ENCODE peak calls at places on chromosomes 4 and X, in six cellular contexts. One of them, this sample, is unnamed.
A peak's percentile ranks its signal among the peaks of the same experiment; 100 is the strongest.

GRCh38 chrX:11944486-11944885 is 186.4 kb downstream of the MSL3 start:
- DNase-seq in HCT116: no peak
- DNase-seq in SK-N-SH: peak; percentile 26
- DNase-seq in H1: peak; percentile 45
- DNase-seq in HepG2: no peak
- DNase-seq in K562: peak; percentile 12
- DNase-seq in this sample: peak; percentile 47

GRCh38 chr4:103002551-103002950 is 17.0 kb downstream of the SLC9B1 start:
- DNase-seq in HCT116: no peak
- DNase-seq in K562: no peak
- DNase-seq in HepG2: no peak
- DNase-seq in H1: no peak
- DNase-seq in SK-N-SH: no peak
- DNase-seq in this sample: peak; percentile 5

GRCh38 chrX:67780694-67781109 is 236.9 kb downstream of the AR start:
- DNase-seq in K562: no peak
- DNase-seq in HCT116: no peak
- DNase-seq in SK-N-SH: no peak
- DNase-seq in HepG2: no peak
- DNase-seq in H1: no peak
- DNase-seq in this sample: peak; percentile 33

GRCh38 chrX:153772608-153773217 is 8.1 kb upstream of the SRPK3 start:
- DNase-seq in H1: no peak
- DNase-seq in SK-N-SH: peak; percentile 30
- DNase-seq in HCT116: no peak
- DNase-seq in HepG2: no peak
- DNase-seq in K562: no peak
- DNase-seq in this sample: no peak

GRCh38 chrX:37863728-37864127 is 16.4 kb upstream of the DYNLT3 start:
- DNase-seq in SK-N-SH: no peak
- DNase-seq in H1: no peak
- DNase-seq in K562: no peak
- DNase-seq in HCT116: no peak
- DNase-seq in HepG2: no peak
- DNase-seq in this sample: no peak

GRCh38 chr4:121034010-121034409 is 38.3 kb downstream of the NDNF start:
- DNase-seq in H1: no peak
- DNase-seq in HCT116: no peak
- DNase-seq in HepG2: no peak
- DNase-seq in K562: no peak
- DNase-seq in SK-N-SH: no peak
- DNase-seq in this sample: no peak

GRCh38 chr4:7992846-7993245 is 53.2 kb upstream of the AFAP1 start:
- DNase-seq in HCT116: no peak
- DNase-seq in SK-N-SH: no peak
- DNase-seq in HepG2: no peak
- DNase-seq in H1: no peak
- DNase-seq in K562: no peak
- DNase-seq in this sample: no peak

GRCh38 chrX:2185341-2186082 is 315.3 kb downstream of the DHRSX start:
- DNase-seq in H1: peak; percentile 48
- DNase-seq in K562: no peak
- DNase-seq in SK-N-SH: no peak
- DNase-seq in HepG2: no peak
- DNase-seq in HCT116: no peak
- DNase-seq in this sample: no peak

GRCh38 chrX:85905851-85906250 is 141.5 kb downstream of the CHM start:
- DNase-seq in HCT116: no peak
- DNase-seq in SK-N-SH: no peak
- DNase-seq in HepG2: no peak
- DNase-seq in H1: no peak
- DNase-seq in K562: no peak
- DNase-seq in this sample: no peak

GRCh38 chr4:68359508-68359907 is 9.6 kb upstream of the YTHDC1 start:
- DNase-seq in K562: no peak
- DNase-seq in HCT116: no peak
- DNase-seq in SK-N-SH: no peak
- DNase-seq in HepG2: no peak
- DNase-seq in H1: no peak
- DNase-seq in this sample: no peak

GRCh38 chrX:41334866-41335589 is 1.1 kb downstream of the DDX3X start:
- DNase-seq in SK-N-SH: peak; percentile 68
- DNase-seq in H1: no peak
- DNase-seq in HepG2: no peak
- DNase-seq in K562: peak; percentile 36
- DNase-seq in HCT116: no peak
- DNase-seq in this sample: no peak

GRCh38 chrX:129825746-129826505 is 17.8 kb downstream of the ZDHHC9 start:
- DNase-seq in K562: no peak
- DNase-seq in HepG2: peak; percentile 59
- DNase-seq in H1: no peak
- DNase-seq in HCT116: no peak
- DNase-seq in SK-N-SH: no peak
- DNase-seq in this sample: no peak

GRCh38 chr4:112213091-112213490 is 18.5 kb upstream of the AP1AR start:
- DNase-seq in K562: no peak
- DNase-seq in HepG2: peak; percentile 30
- DNase-seq in HCT116: no peak
- DNase-seq in H1: no peak
- DNase-seq in SK-N-SH: no peak
- DNase-seq in this sample: no peak
- TF ChIP-seq JUND in K562: no peak
- TF ChIP-seq JUND in HepG2: no peak
- TF ChIP-seq JUND in HCT116: no peak
- TF ChIP-seq JUND in H1: no peak
- TF ChIP-seq JUND in SK-N-SH: no peak
- TF ChIP-seq JUND in this sample: no peak

GRCh38 chr4:153668647-153669046 is 15.4 kb upstream of the TLR2 start:
- DNase-seq in HCT116: no peak
- DNase-seq in H1: no peak
- DNase-seq in HepG2: no peak
- DNase-seq in SK-N-SH: no peak
- DNase-seq in K562: no peak
- DNase-seq in this sample: no peak
- TF ChIP-seq JUND in HCT116: no peak
- TF ChIP-seq JUND in H1: no peak
- TF ChIP-seq JUND in HepG2: no peak
- TF ChIP-seq JUND in SK-N-SH: no peak
- TF ChIP-seq JUND in K562: no peak
- TF ChIP-seq JUND in this sample: no peak

DNA sequence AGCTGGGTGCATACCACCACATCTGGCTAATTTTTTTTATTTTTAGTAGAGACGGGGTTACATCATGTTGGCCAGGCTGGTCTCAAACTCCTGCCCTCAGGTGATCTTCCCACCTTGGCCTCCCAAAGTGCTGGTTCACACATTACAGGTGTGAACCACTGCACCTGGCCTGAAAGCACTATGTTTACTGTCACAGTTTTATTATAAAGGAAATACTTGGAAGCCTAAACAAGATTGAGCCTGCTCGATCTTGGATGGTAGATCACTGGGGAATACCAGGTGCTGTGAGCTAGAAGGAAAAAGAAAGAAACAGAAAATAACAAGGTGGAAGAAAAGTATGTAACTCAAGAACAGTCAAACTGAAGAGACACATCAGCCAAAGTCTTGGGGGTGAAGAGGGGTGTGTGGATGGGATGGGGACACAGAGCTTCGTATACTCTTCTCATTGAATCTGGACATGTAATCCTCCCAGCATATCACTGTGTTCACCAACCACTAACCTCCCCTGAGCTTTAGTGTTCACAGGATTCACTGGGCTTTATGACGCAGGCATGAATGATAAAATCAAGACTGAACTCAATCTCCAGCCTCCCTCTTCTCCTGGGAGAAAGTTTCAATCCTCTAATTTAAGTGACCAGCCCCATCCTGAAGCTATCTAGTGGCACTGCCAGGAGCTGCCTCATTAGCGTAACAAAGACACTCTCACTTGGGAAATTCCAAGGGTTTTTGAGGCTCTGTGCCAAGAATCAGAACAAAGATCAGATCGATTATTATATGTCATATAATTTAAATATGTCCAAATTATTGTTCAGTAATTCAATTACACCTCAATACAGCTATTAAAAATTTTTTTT is 40.9 kb downstream of the PDS5A start:
- DNase-seq in H1: no peak
- DNase-seq in HepG2: no peak
- DNase-seq in HCT116: no peak
- DNase-seq in K562: no peak
- DNase-seq in SK-N-SH: no peak
- DNase-seq in this sample: no peak
- TF ChIP-seq JUND in H1: no peak
- TF ChIP-seq JUND in HepG2: no peak
- TF ChIP-seq JUND in HCT116: no peak
- TF ChIP-seq JUND in K562: no peak
- TF ChIP-seq JUND in SK-N-SH: no peak
- TF ChIP-seq JUND in this sample: no peak

GRCh38 chr4:17132226-17132625 is 233.8 kb upstream of the LDB2 start:
- DNase-seq in HepG2: no peak
- DNase-seq in K562: no peak
- DNase-seq in SK-N-SH: no peak
- DNase-seq in H1: no peak
- DNase-seq in HCT116: no peak
- DNase-seq in this sample: no peak

GRCh38 chr4:17126306-17126978 is 228.0 kb upstream of the LDB2 start:
- DNase-seq in SK-N-SH: peak; percentile 12
- DNase-seq in HepG2: no peak
- DNase-seq in K562: no peak
- DNase-seq in H1: no peak
- DNase-seq in HCT116: no peak
- DNase-seq in this sample: no peak

GRCh38 chr4:17124767-17125166 is 226.3 kb upstream of the LDB2 start:
- DNase-seq in HepG2: no peak
- DNase-seq in SK-N-SH: no peak
- DNase-seq in K562: no peak
- DNase-seq in H1: no peak
- DNase-seq in HCT116: no peak
- DNase-seq in this sample: no peak

GRCh38 chr4:17128268-17128667 is 229.8 kb upstream of the LDB2 start:
- DNase-seq in HepG2: no peak
- DNase-seq in SK-N-SH: no peak
- DNase-seq in H1: no peak
- DNase-seq in HCT116: no peak
- DNase-seq in K562: no peak
- DNase-seq in this sample: no peak
- TF ChIP-seq JUND in HepG2: no peak
- TF ChIP-seq JUND in SK-N-SH: no peak
- TF ChIP-seq JUND in H1: no peak
- TF ChIP-seq JUND in HCT116: no peak
- TF ChIP-seq JUND in K562: no peak
- TF ChIP-seq JUND in this sample: no peak

GRCh38 chr4:107818301-107818910 is 6.3 kb upstream of the SGMS2 start:
- DNase-seq in H1: no peak
- DNase-seq in SK-N-SH: no peak
- DNase-seq in K562: no peak
- DNase-seq in HCT116: no peak
- DNase-seq in HepG2: no peak
- DNase-seq in this sample: no peak
- TF ChIP-seq JUND in H1: no peak
- TF ChIP-seq JUND in SK-N-SH: no peak
- TF ChIP-seq JUND in K562: no peak
- TF ChIP-seq JUND in HCT116: peak; percentile 34
- TF ChIP-seq JUND in HepG2: no peak
- TF ChIP-seq JUND in this sample: no peak